ENCODE peak calls at places on chromosome X, in five cellular contexts. One of them, this sample, is unnamed.

GRCh38 chrX:9355739-9356138 is 109.1 kb upstream of the TBL1X start:
- DNase-seq in mucosa of descending colon: no peak
- DNase-seq in CD8-positive, alpha-beta T cell: no peak
- DNase-seq in cardiac muscle cell: no peak
- DNase-seq in BE2C: no peak
- DNase-seq in this sample: no peak

GRCh38 chrX:19121898-19122640 is at the start of gene ADGRG2:
- DNase-seq in mucosa of descending colon: peak; percentile 46
- DNase-seq in CD8-positive, alpha-beta T cell: no peak
- DNase-seq in cardiac muscle cell: peak; percentile 55
- DNase-seq in BE2C: peak; percentile 42
- DNase-seq in this sample: peak; percentile 25

GRCh38 chrX:9749141-9749540 is 16.5 kb downstream of the GPR143 start:
- DNase-seq in mucosa of descending colon: no peak
- DNase-seq in CD8-positive, alpha-beta T cell: no peak
- DNase-seq in cardiac muscle cell: no peak
- DNase-seq in BE2C: no peak
- DNase-seq in this sample: no peak

GRCh38 chrX:81195712-81196111 is 6.0 kb downstream of the HMGN5 start:
- DNase-seq in mucosa of descending colon: no peak
- DNase-seq in CD8-positive, alpha-beta T cell: peak; percentile 73
- DNase-seq in cardiac muscle cell: peak; percentile 52
- DNase-seq in BE2C: peak; percentile 41
- DNase-seq in this sample: peak; percentile 63

GRCh38 chrX:131306602-131307001 is 17.5 kb upstream of the IGSF1 start:
- DNase-seq in mucosa of descending colon: no peak
- DNase-seq in CD8-positive, alpha-beta T cell: no peak
- DNase-seq in cardiac muscle cell: no peak
- DNase-seq in BE2C: no peak
- DNase-seq in this sample: no peak

GRCh38 chrX:20514358-20514757 is 247.6 kb upstream of the RPS6KA3 start:
- DNase-seq in mucosa of descending colon: no peak
- DNase-seq in CD8-positive, alpha-beta T cell: no peak
- DNase-seq in cardiac muscle cell: no peak
- DNase-seq in BE2C: no peak
- DNase-seq in this sample: no peak

GRCh38 chrX:20015945-20016617 is 25.2 kb upstream of the BCLAF3 start:
- DNase-seq in mucosa of descending colon: no peak
- DNase-seq in CD8-positive, alpha-beta T cell: no peak
- DNase-seq in cardiac muscle cell: no peak
- DNase-seq in BE2C: no peak
- DNase-seq in this sample: no peak

GRCh38 chrX:68098431-68098830 is 334.9 kb downstream of the OPHN1 start:
- DNase-seq in mucosa of descending colon: no peak
- DNase-seq in CD8-positive, alpha-beta T cell: no peak
- DNase-seq in cardiac muscle cell: no peak
- DNase-seq in BE2C: no peak
- DNase-seq in this sample: no peak

GRCh38 chrX:43718081-43718480 is 62.0 kb downstream of the MAOA start:
- DNase-seq in mucosa of descending colon: no peak
- DNase-seq in CD8-positive, alpha-beta T cell: no peak
- DNase-seq in cardiac muscle cell: no peak
- DNase-seq in BE2C: no peak
- DNase-seq in this sample: no peak

GRCh38 chrX:44621088-44621487 is 78.4 kb upstream of the FUNDC1 start:
- DNase-seq in mucosa of descending colon: no peak
- DNase-seq in CD8-positive, alpha-beta T cell: no peak
- DNase-seq in cardiac muscle cell: no peak
- DNase-seq in BE2C: no peak
- DNase-seq in this sample: no peak

GRCh38 chrX:115940348-115940747 is 230.2 kb upstream of the AGTR2 start:
- DNase-seq in mucosa of descending colon: no peak
- DNase-seq in CD8-positive, alpha-beta T cell: no peak
- DNase-seq in cardiac muscle cell: no peak
- DNase-seq in BE2C: no peak
- DNase-seq in this sample: peak; percentile 63
- TF ChIP-seq CTCF in mucosa of descending colon: no peak
- TF ChIP-seq CTCF in CD8-positive, alpha-beta T cell: no peak
- TF ChIP-seq CTCF in cardiac muscle cell: no peak
- TF ChIP-seq CTCF in BE2C: no peak
- TF ChIP-seq CTCF in this sample: peak; percentile 28

GRCh38 chrX:136200466-136200865 is 50.7 kb downstream of the MAP7D3 start:
- DNase-seq in mucosa of descending colon: no peak
- DNase-seq in CD8-positive, alpha-beta T cell: no peak
- DNase-seq in cardiac muscle cell: no peak
- DNase-seq in BE2C: no peak
- DNase-seq in this sample: no peak
- TF ChIP-seq CTCF in mucosa of descending colon: no peak
- TF ChIP-seq CTCF in CD8-positive, alpha-beta T cell: no peak
- TF ChIP-seq CTCF in cardiac muscle cell: peak; percentile 39
- TF ChIP-seq CTCF in BE2C: peak; percentile 47
- TF ChIP-seq CTCF in this sample: no peak

GRCh38 chrX:125131146-125131545 is 188.5 kb upstream of the TEX13C start:
- DNase-seq in mucosa of descending colon: no peak
- DNase-seq in CD8-positive, alpha-beta T cell: no peak
- DNase-seq in cardiac muscle cell: peak; percentile 14
- DNase-seq in BE2C: no peak
- DNase-seq in this sample: no peak

GRCh38 chrX:125137521-125137920 is 182.2 kb upstream of the TEX13C start:
- DNase-seq in mucosa of descending colon: no peak
- DNase-seq in CD8-positive, alpha-beta T cell: no peak
- DNase-seq in cardiac muscle cell: no peak
- DNase-seq in BE2C: no peak
- DNase-seq in this sample: no peak

DNA sequence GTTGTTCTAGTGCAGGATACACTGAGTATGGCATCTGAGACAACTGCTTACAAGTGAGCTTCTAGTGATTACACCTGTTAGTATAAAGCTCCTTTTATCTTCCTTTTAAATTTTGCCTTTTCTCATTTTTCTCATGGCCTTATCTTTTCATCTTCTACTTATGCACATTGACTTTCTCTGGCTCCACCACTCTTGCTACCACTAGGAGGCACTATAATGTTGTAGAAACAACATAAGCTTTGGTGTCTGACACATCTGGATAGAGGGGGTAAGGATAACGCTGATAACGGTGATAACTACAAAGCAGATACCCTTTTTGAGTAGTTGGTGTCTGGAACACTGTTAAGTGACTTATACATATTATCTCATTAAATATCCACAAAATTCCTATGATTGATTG is 187.4 kb upstream of the TEX13C start:
- DNase-seq in mucosa of descending colon: no peak
- DNase-seq in CD8-positive, alpha-beta T cell: no peak
- DNase-seq in cardiac muscle cell: no peak
- DNase-seq in BE2C: no peak
- DNase-seq in this sample: no peak
- TF ChIP-seq CTCF in mucosa of descending colon: no peak
- TF ChIP-seq CTCF in CD8-positive, alpha-beta T cell: peak; percentile 28
- TF ChIP-seq CTCF in cardiac muscle cell: no peak
- TF ChIP-seq CTCF in BE2C: peak; percentile 12
- TF ChIP-seq CTCF in this sample: peak; percentile 8

GRCh38 chrX:100819837-100820666 is at the start of gene CSTF2:
- DNase-seq in mucosa of descending colon: peak; percentile 87
- DNase-seq in CD8-positive, alpha-beta T cell: peak; percentile 84
- DNase-seq in cardiac muscle cell: peak; percentile 86
- DNase-seq in BE2C: peak; percentile 82
- DNase-seq in this sample: peak; percentile 80
- TF ChIP-seq CTCF in mucosa of descending colon: no peak
- TF ChIP-seq CTCF in CD8-positive, alpha-beta T cell: no peak
- TF ChIP-seq CTCF in cardiac muscle cell: peak; percentile 2
- TF ChIP-seq CTCF in BE2C: peak; percentile 4
- TF ChIP-seq CTCF in this sample: no peak

GRCh38 chrX:47746446-47746845 is 87.5 kb upstream of the UXT start:
- DNase-seq in mucosa of descending colon: no peak
- DNase-seq in CD8-positive, alpha-beta T cell: no peak
- DNase-seq in cardiac muscle cell: no peak
- DNase-seq in BE2C: no peak
- DNase-seq in this sample: no peak

GRCh38 chrX:47752685-47753084 is 84.0 kb upstream of the ZNF81 start:
- DNase-seq in mucosa of descending colon: no peak
- DNase-seq in CD8-positive, alpha-beta T cell: no peak
- DNase-seq in cardiac muscle cell: no peak
- DNase-seq in BE2C: no peak
- DNase-seq in this sample: no peak

GRCh38 chrX:47748576-47748975 is 88.1 kb upstream of the ZNF81 start:
- DNase-seq in mucosa of descending colon: no peak
- DNase-seq in CD8-positive, alpha-beta T cell: no peak
- DNase-seq in cardiac muscle cell: no peak
- DNase-seq in BE2C: no peak
- DNase-seq in this sample: no peak

GRCh38 chrX:47749185-47749967 is 87.3 kb upstream of the ZNF81 start:
- DNase-seq in mucosa of descending colon: no peak
- DNase-seq in CD8-positive, alpha-beta T cell: no peak
- DNase-seq in cardiac muscle cell: no peak
- DNase-seq in BE2C: no peak
- DNase-seq in this sample: no peak

GRCh38 chrX:47751670-47752069 is 85.0 kb upstream of the ZNF81 start:
- DNase-seq in mucosa of descending colon: peak; percentile 71
- DNase-seq in CD8-positive, alpha-beta T cell: no peak
- DNase-seq in cardiac muscle cell: peak; percentile 65
- DNase-seq in BE2C: peak; percentile 31
- DNase-seq in this sample: peak; percentile 52
- TF ChIP-seq CTCF in mucosa of descending colon: no peak
- TF ChIP-seq CTCF in CD8-positive, alpha-beta T cell: no peak
- TF ChIP-seq CTCF in cardiac muscle cell: peak; percentile 54
- TF ChIP-seq CTCF in BE2C: peak; percentile 45
- TF ChIP-seq CTCF in this sample: peak; percentile 63

GRCh38 chrX:65928522-65928921 is 111.4 kb downstream of the VSIG4 start:
- DNase-seq in mucosa of descending colon: no peak
- DNase-seq in CD8-positive, alpha-beta T cell: no peak
- DNase-seq in cardiac muscle cell: no peak
- DNase-seq in BE2C: no peak
- DNase-seq in this sample: no peak

GRCh38 chrX:65933085-65933589 is 106.7 kb downstream of the VSIG4 start:
- DNase-seq in mucosa of descending colon: no peak
- DNase-seq in CD8-positive, alpha-beta T cell: no peak
- DNase-seq in cardiac muscle cell: no peak
- DNase-seq in BE2C: no peak
- DNase-seq in this sample: no peak

DNA sequence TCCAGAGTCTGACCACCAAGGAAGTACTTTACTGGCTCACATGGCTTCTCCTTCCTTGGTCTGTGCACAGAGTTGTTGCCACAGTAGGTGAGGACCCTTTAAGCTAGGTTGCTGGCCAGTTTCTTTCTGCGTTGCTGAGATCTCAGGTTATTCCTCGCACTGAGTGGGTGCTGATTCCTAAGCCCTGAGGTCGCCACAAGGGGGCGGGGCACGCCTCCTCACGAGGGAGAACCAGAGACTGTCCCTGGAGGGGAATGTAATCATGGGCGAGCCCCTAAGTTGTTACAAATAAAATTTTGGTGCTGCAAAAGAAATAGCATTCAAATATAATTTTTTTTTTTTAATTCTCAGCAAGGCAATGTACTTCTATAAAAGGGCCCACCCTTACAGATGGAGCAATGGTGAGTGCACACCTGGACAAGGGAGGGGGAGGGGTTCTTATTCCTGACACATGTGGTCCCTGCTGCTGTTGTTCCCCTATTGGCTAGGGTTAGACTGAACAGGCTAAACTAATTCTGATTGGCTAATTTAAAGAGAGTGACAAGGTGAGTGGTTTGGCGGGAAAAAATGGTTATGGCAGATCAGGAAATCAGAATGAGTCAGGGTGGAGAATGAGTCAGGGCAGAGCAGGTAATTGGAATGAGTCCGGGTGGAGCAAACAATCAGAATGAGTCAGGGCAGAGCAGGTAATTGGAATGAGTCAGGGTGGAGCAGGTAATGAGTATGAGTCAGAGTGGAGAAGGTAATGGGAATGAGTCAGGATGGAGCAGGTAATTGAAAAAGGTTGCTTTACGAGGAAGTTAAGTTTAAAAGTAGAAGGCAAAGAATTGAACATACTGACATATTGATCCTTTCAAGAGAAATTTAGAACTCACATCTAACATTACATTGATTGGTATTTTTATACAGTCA is 107.5 kb downstream of the VSIG4 start:
- DNase-seq in mucosa of descending colon: no peak
- DNase-seq in CD8-positive, alpha-beta T cell: no peak
- DNase-seq in cardiac muscle cell: no peak
- DNase-seq in BE2C: no peak
- DNase-seq in this sample: peak; percentile 29
- TF ChIP-seq CTCF in mucosa of descending colon: no peak
- TF ChIP-seq CTCF in CD8-positive, alpha-beta T cell: no peak
- TF ChIP-seq CTCF in cardiac muscle cell: no peak
- TF ChIP-seq CTCF in BE2C: no peak
- TF ChIP-seq CTCF in this sample: peak; percentile 41

DNA sequence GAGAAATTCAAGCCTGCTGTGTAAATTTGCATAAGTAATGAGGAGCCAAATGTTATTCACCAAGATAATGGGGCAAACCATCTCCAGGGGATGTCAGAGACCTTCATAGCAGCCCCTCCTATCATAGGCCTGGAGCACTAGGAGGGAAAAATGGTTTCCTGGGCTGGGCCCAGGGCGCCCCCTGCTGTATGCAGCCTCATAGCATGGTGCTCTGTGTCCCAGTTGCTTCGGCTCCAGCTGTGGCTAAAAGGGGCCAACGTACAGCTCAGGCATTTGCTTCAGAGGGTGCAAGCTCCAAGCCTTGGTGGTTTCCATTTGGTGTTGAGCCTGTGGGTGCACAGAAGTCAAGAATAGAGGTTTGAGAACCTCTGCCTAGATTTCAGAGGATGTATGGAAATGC is 859.3 kb downstream of the RPA4 start:
- DNase-seq in mucosa of descending colon: peak; percentile 32
- DNase-seq in CD8-positive, alpha-beta T cell: no peak
- DNase-seq in cardiac muscle cell: no peak
- DNase-seq in BE2C: peak; percentile 26
- DNase-seq in this sample: peak; percentile 46
- TF ChIP-seq CTCF in mucosa of descending colon: no peak
- TF ChIP-seq CTCF in CD8-positive, alpha-beta T cell: no peak
- TF ChIP-seq CTCF in cardiac muscle cell: peak; percentile 35
- TF ChIP-seq CTCF in BE2C: peak; percentile 31
- TF ChIP-seq CTCF in this sample: peak; percentile 65